ENCODE peak calls at places on chromosome 3, in eight cellular contexts. Z, G, B, O, E, H, R and J are unnamed samples. For H3K9me3, the result is how much of the 10 kb centered on the place peaks cover.

GRCh38 chr3:120705851-120706582 is 24.0 kb upstream of the HGD start:
- DNase-seq in B (no peak), E (peak), Z (no peak), R (no peak), H (no peak), O (no peak), G (no peak), J (no peak)

GRCh38 chr3:38354588-38355344 is 8.2 kb downstream of the XYLB start:
- DNase-seq in Z (no peak), H (no peak), E (no peak), R (no peak), G (no peak), B (no peak), O (no peak), J (no peak)

GRCh38 chr3:24477090-24477656 is 17.5 kb downstream of the THRB start:
- DNase-seq in R (no peak), Z (no peak), B (no peak), G (no peak), H (no peak), O (no peak), E (no peak), J (no peak)

GRCh38 chr3:10470120-10470665 is 35.2 kb downstream of the ATP2B2 start:
- DNase-seq in Z (no peak), E (no peak), R (no peak), O (no peak), G (no peak), B (no peak), H (no peak), J (no peak)

GRCh38 chr3:169497567-169498257 is 165.8 kb downstream of the MECOM start:
- DNase-seq in R (no peak), G (no peak), B (no peak), O (no peak), E (no peak), H (no peak), Z (no peak), J (no peak)

GRCh38 chr3:126503701-126504100 is 13.9 kb downstream of the UROC1 start:
- DNase-seq in H (no peak), E (no peak), Z (no peak), G (no peak), B (no peak), R (peak), O (no peak), J (no peak)

GRCh38 chr3:27713066-27713400 is 9.1 kb downstream of the EOMES start:
- DNase-seq in R (no peak), H (no peak), G (peak), E (no peak), O (no peak), B (no peak), Z (no peak), J (no peak)

GRCh38 chr3:42601898-42602581 is 1.6 kb downstream of the NKTR start:
- DNase-seq in Z (no peak), G (no peak), B (no peak), E (no peak), R (no peak), H (no peak), O (no peak), J (no peak)

GRCh38 chr3:39990532-39990931 is 181.1 kb downstream of the MYRIP start:
- DNase-seq in E (peak), B (no peak), H (no peak), R (no peak), Z (peak), G (no peak), O (no peak), J (no peak)

GRCh38 chr3:80771085-80771484 is 990.4 kb downstream of the GBE1 start:
- DNase-seq in H (no peak), G (no peak), O (no peak), Z (peak), B (no peak), R (no peak), E (peak), J (no peak)

GRCh38 chr3:135756016-135756695 is 209.4 kb upstream of the PPP2R3A start:
- DNase-seq in B (no peak), Z (no peak), R (no peak), H (no peak), G (no peak), O (no peak), E (no peak), J (no peak)

GRCh38 chr3:37903734-37904133 is 42.1 kb downstream of the CTDSPL start:
- DNase-seq in Z (no peak), O (no peak), G (no peak), R (no peak), B (no peak), E (no peak), H (no peak), J (no peak)

GRCh38 chr3:160637081-160637480 is 39.9 kb upstream of the ARL14 start:
- DNase-seq in O (no peak), G (no peak), H (no peak), R (no peak), Z (no peak), E (no peak), B (no peak), J (no peak)

GRCh38 chr3:156400735-156401134 is 154.2 kb downstream of the SSR3 start:
- DNase-seq in B (no peak), O (no peak), R (no peak), Z (no peak), G (no peak), E (no peak), H (no peak), J (no peak)

GRCh38 chr3:14505803-14506500 is 34.2 kb downstream of the GRIP2 start:
- DNase-seq in O (no peak), R (no peak), B (no peak), H (no peak), G (no peak), Z (no peak), E (no peak), J (no peak)

GRCh38 chr3:33941804-33942203 is 143.4 kb downstream of the PDCD6IP start:
- DNase-seq in R (no peak), Z (no peak), G (no peak), O (no peak), E (no peak), H (no peak), B (no peak), J (no peak)

GRCh38 chr3:170413291-170413690 is 5.4 kb upstream of the CLDN11 start:
- DNase-seq in Z (no peak), G (no peak), O (no peak), R (no peak), E (no peak), H (no peak), B (no peak), J (no peak)

GRCh38 chr3:194782767-194783404 is 97.2 kb downstream of the FAM43A start:
- DNase-seq in R (no peak), Z (peak), G (no peak), O (no peak), B (no peak), H (no peak), E (no peak), J (no peak)

GRCh38 chr3:39668420-39668819 is 141.0 kb upstream of the MYRIP start:
- DNase-seq in R (no peak), E (peak), Z (peak), G (peak), H (no peak), O (no peak), B (no peak), J (no peak)

GRCh38 chr3:134487406-134487805 is 1.5 kb downstream of the CEP63 start:
- DNase-seq in B (no peak), R (no peak), Z (no peak), G (no peak), O (no peak), E (no peak), H (no peak), J (no peak)

GRCh38 chr3:83849331-83849730 is 1109.5 kb upstream of the CADM2 start:
- DNase-seq in H (no peak), E (no peak), Z (no peak), R (no peak), B (no peak), O (no peak), G (no peak), J (no peak)

GRCh38 chr3:155065537-155065936 is 14.6 kb upstream of the MME start:
- DNase-seq in Z (no peak), B (no peak), G (no peak), H (no peak), E (no peak), O (no peak), R (no peak), J (no peak)

GRCh38 chr3:187801152-187801551 is 55.9 kb upstream of the BCL6 start:
- DNase-seq in G (no peak), B (no peak), O (no peak), H (no peak), E (no peak), R (no peak), Z (no peak), J (no peak)

GRCh38 chr3:170815930-170816329 is 54.1 kb downstream of the RPL22L1 start:
- DNase-seq in G (no peak), B (no peak), H (no peak), E (no peak), O (no peak), R (no peak), Z (no peak), J (no peak)

GRCh38 chr3:30751610-30752299 is 142.7 kb downstream of the GADL1 start:
- DNase-seq in Z (peak), O (peak), R (no peak), B (peak), E (peak), G (peak), H (peak), J (no peak)

GRCh38 chr3:117998071-117998470 is 1036.6 kb downstream of the IGSF11 start:
- DNase-seq in R (no peak), B (no peak), H (no peak), Z (no peak), E (no peak), G (peak), O (no peak), J (no peak)

GRCh38 chr3:140753865-140754754 is 76.2 kb downstream of the TRIM42 start:
- DNase-seq in Z (no peak), O (no peak), H (no peak), R (no peak), G (no peak), B (no peak), E (no peak), J (no peak)

GRCh38 chr3:36025232-36025631 is 355.1 kb upstream of the STAC start:
- DNase-seq in R (no peak), O (no peak), G (no peak), H (no peak), E (no peak), B (no peak), Z (no peak), J (no peak)
- H3K9me3 ChIP-seq in R (under half), O (under half), G (under half), H (under half), E (under half), B (under half), Z (under half), J (under half)

DNA sequence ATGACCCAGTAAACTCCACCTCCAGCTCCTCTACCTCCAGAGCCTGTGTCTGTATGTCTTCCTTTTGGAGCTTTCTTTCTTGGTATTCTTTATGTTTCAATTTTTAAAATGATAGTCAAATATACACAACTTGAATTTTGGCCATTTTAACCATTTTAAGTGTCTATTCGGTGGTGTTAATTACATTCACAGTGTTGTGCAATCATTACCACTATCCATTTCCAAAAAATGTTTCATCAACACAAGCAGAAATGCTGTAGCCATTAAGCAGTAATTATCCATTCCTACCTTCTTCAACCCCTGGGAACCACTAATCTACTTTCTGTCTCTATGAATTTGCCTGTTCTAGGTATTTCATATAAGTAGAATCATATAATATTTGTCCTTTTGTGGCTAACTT is 194.5 kb upstream of the TSC22D2 start:
- DNase-seq in Z (no peak), B (no peak), H (no peak), G (no peak), E (no peak), O (no peak), R (no peak), J (no peak)
- H3K9me3 ChIP-seq in Z (under half), B (under half), H (under half), G (under half), E (under half), O (under half), R (under half), J (under half)

GRCh38 chr3:1828519-1828918 is 270.1 kb upstream of the CNTN4 start:
- DNase-seq in H (no peak), E (no peak), O (no peak), B (no peak), G (no peak), R (no peak), Z (no peak), J (no peak)

GRCh38 chr3:1824359-1824758 is 274.3 kb upstream of the CNTN4 start:
- DNase-seq in G (no peak), Z (no peak), O (no peak), B (no peak), R (no peak), E (no peak), H (no peak), J (no peak)

GRCh38 chr3:1823867-1824266 is 274.8 kb upstream of the CNTN4 start:
- DNase-seq in R (no peak), G (no peak), O (no peak), H (no peak), E (no peak), B (no peak), Z (no peak), J (no peak)
- H3K9me3 ChIP-seq in R (under half), G (under half), O (under half), H (under half), E (under half), B (under half), Z (under half), J (under half)

GRCh38 chr3:176512037-176512436 is 685.2 kb downstream of the TBL1XR1 start:
- DNase-seq in R (no peak), Z (no peak), G (no peak), B (no peak), H (no peak), E (no peak), O (no peak), J (no peak)

GRCh38 chr3:176510097-176510496 is 687.2 kb downstream of the TBL1XR1 start:
- DNase-seq in E (no peak), Z (no peak), R (no peak), G (no peak), O (no peak), B (no peak), H (no peak), J (no peak)

GRCh38 chr3:176513604-176514003 is 683.7 kb downstream of the TBL1XR1 start:
- DNase-seq in E (no peak), B (no peak), G (no peak), O (no peak), H (peak), R (no peak), Z (no peak), J (no peak)

GRCh38 chr3:176514297-176514696 is 683.0 kb downstream of the TBL1XR1 start:
- DNase-seq in H (no peak), B (no peak), O (no peak), G (no peak), R (no peak), Z (peak), E (peak), J (no peak)
- H3K9me3 ChIP-seq in H (under half), B (under half), O (under half), G (under half), R (under half), Z (under half), E (under half), J (under half)

GRCh38 chr3:1979961-1980615 is 118.6 kb upstream of the CNTN4 start:
- DNase-seq in R (no peak), E (no peak), G (no peak), Z (no peak), H (no peak), O (no peak), B (no peak), J (no peak)
- H3K9me3 ChIP-seq in R (under half), E (under half), G (under half), Z (under half), H (under half), O (under half), B (under half), J (under half)